ENCODE peak calls at places on chromosome 12, in nine cellular contexts. Z is ascending aorta, B is A673, E is HCT116, F is uterus, G is thyroid gland, J is right cardiac atrium, U is gastrocnemius medialis, W is heart left ventricle. C is an unnamed sample.
A peak's percentile ranks its signal among the peaks of the same experiment; 100 is the strongest.

GRCh38 chr12:21054334-21054733 is 76.7 kb upstream of the SLCO1B1 start:
- DNase-seq in Z (no peak), B (no peak), E (no peak), F (no peak), G (no peak), J (no peak), U (no peak), W (no peak), C (no peak)

GRCh38 chr12:27564612-27565213 is 40.7 kb downstream of the PPFIBP1 start:
- DNase-seq in Z (no peak), B (peak; percentile 45), E (no peak), F (no peak), G (no peak), J (no peak), U (no peak), W (no peak), C (no peak)

GRCh38 chr12:45727994-45728624 is 1.4 kb upstream of the ARID2 start:
- DNase-seq in Z (no peak), B (no peak), E (no peak), F (no peak), G (no peak), J (no peak), U (no peak), W (no peak), C (no peak)

GRCh38 chr12:111754671-111755070 is 12.1 kb upstream of the ALDH2 start:
- DNase-seq in Z (no peak), B (no peak), E (no peak), F (no peak), G (no peak), J (peak; percentile 49), U (peak; percentile 61), W (peak; percentile 83), C (no peak)

GRCh38 chr12:94841171-94841570 is 162.3 kb downstream of the NDUFA12 start:
- DNase-seq in Z (no peak), B (no peak), E (no peak), F (no peak), G (no peak), J (no peak), U (no peak), W (no peak), C (no peak)

GRCh38 chr12:89345830-89346740 is 6.2 kb downstream of the DUSP6 start:
- DNase-seq in Z (no peak), B (peak; percentile 99), E (peak; percentile 61), F (peak; percentile 47), G (peak; percentile 15), J (peak; percentile 40), U (peak; percentile 48), W (peak; percentile 70), C (peak; percentile 85)

GRCh38 chr12:53804429-53804828 is 52.6 kb upstream of the CISTR start:
- DNase-seq in Z (no peak), B (no peak), E (no peak), F (no peak), G (no peak), J (no peak), U (no peak), W (no peak), C (no peak)

GRCh38 chr12:85829391-85829790 is 6.8 kb downstream of the RASSF9 start:
- DNase-seq in Z (no peak), B (no peak), E (no peak), F (no peak), G (no peak), J (no peak), U (no peak), W (no peak), C (no peak)

GRCh38 chr12:127810026-127810425 is 456.9 kb upstream of the TMEM132C start:
- DNase-seq in Z (no peak), B (peak; percentile 87), E (no peak), F (no peak), G (no peak), J (no peak), U (no peak), W (no peak), C (no peak)

DNA sequence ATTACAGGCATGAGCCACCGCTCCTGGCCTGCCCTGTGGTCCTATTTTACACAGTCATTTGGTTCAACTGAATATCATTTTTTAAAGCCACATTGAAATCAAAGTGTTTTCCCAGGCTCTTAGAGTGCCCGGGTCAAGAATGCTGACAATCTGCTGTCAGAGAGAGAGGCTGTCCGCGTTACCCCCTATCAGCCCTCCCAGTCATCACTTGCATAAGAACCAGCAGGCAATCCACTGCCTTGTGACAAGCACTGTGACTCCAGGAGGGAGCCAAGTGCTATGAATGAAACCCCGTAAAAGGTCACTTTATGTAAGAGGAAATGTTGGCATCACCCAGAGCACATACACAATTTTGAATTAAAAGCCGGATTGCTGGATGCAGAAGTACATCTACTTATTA is 13.5 kb downstream of the PHLDA1 start:
- DNase-seq in Z (no peak), B (peak; percentile 28), E (no peak), F (no peak), G (peak; percentile 79), J (peak; percentile 30), U (no peak), W (peak; percentile 79), C (no peak)
- H3K4me1 ChIP-seq in Z (no peaks in the 10 kb centered on the region), B (peaks cover 15% of the 10 kb centered on the region), E (peaks cover 75% of the 10 kb centered on the region), F (no peaks in the 10 kb centered on the region), G (peaks cover 32% of the 10 kb centered on the region), J (no peaks in the 10 kb centered on the region), U (no peaks in the 10 kb centered on the region), W (no peaks in the 10 kb centered on the region), C (peaks cover 27% of the 10 kb centered on the region)

GRCh38 chr12:132178801-132179401 is 34.6 kb downstream of the NOC4L start:
- DNase-seq in Z (no peak), B (peak; percentile 62), E (no peak), F (no peak), G (no peak), J (peak; percentile 3), U (no peak), W (no peak), C (no peak)

GRCh38 chr12:132176920-132177551 is 32.8 kb downstream of the NOC4L start:
- DNase-seq in Z (no peak), B (peak; percentile 77), E (no peak), F (no peak), G (no peak), J (peak; percentile 4), U (no peak), W (no peak), C (no peak)

GRCh38 chr12:132176358-132176919 is 32.2 kb downstream of the NOC4L start:
- DNase-seq in Z (no peak), B (no peak), E (no peak), F (no peak), G (no peak), J (peak; percentile 0), U (no peak), W (no peak), C (no peak)

GRCh38 chr12:132179431-132180362 is 35.4 kb downstream of the NOC4L start:
- DNase-seq in Z (no peak), B (no peak), E (no peak), F (no peak), G (no peak), J (peak; percentile 8), U (no peak), W (no peak), C (no peak)

DNA sequence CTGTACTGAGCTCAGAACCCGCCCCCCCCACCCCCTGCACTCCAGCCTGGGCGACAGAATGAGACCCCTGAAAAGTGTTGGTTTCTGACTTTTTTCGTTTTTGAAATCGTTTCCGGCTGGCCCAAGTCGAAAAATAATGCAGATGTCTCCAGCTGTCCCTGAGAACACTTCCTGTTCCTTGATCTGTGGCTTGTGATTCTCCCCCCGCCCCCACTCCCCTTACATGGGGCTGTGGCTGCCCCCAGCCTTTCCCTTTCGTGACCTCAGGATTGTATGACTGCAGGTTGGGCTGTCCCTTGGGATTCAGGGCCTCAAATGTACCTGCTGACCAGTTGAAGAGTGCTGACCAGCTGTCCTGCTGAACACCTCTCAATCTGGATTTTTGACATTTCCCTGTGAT is 34.1 kb downstream of the NOC4L start:
- DNase-seq in Z (no peak), B (no peak), E (no peak), F (no peak), G (no peak), J (peak; percentile 0), U (no peak), W (no peak), C (peak; percentile 74)
- H3K4me3 ChIP-seq in Z (no peak overlapping the region), B (peak overlapping the region; percentile 29), E (no peak overlapping the region), F (no peak overlapping the region), G (no peak overlapping the region), J (no peak overlapping the region), U (no peak overlapping the region), W (no peak overlapping the region), C (no peak overlapping the region)

DNA sequence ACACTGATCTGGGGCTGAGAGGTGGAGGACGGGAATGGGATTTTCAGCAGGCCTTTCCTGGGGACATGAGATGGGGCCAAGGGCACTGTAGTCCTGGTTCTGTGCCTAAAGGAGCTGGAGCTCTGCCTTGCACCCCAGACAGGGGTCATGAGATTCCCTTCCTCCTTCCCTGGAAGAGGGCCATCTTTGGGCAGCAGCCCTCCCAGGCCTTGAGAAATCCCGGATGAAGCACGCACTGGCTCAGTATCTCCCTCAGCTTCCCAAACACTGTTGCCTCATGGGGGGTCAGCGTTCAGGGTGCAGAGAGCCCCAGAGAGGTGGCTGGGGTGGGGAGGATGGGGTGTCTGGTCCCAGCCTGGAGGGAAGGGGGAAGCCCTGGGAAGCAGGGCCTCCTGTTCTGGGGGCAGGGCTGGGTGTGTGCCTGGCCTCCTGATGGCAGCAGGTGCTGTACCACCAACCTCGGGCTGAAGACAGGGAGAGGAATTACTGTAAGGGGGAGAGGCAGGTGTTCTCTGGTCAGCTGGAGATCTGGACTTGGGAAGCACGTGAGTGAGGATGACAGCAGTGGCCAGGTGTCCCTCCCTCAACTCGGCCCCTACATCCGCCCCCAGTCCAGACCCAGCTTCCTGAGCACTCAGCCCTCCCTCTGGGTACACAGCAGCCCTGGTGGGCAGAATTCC is 8.4 kb upstream of the NR4A1 start:
- DNase-seq in Z (no peak), B (no peak), E (no peak), F (no peak), G (no peak), J (peak; percentile 53), U (peak; percentile 88), W (no peak), C (no peak)
- H3K4me1 ChIP-seq in Z (peaks cover 6% of the 10 kb centered on the region), B (peaks cover 3% of the 10 kb centered on the region), E (peaks cover 21% of the 10 kb centered on the region), F (peaks cover 26% of the 10 kb centered on the region), G (peaks cover 42% of the 10 kb centered on the region), J (peaks cover 44% of the 10 kb centered on the region), U (peaks cover 57% of the 10 kb centered on the region), W (peaks cover 22% of the 10 kb centered on the region), C (peaks cover 6% of the 10 kb centered on the region)

GRCh38 chr12:7502612-7503011 is 965 bp downstream of the CD163 start:
- DNase-seq in Z (no peak), B (no peak), E (no peak), F (no peak), G (no peak), J (no peak), U (no peak), W (no peak), C (no peak)

GRCh38 chr12:7498832-7499231 is 4.7 kb downstream of the CD163 start:
- DNase-seq in Z (no peak), B (peak; percentile 93), E (no peak), F (no peak), G (no peak), J (no peak), U (no peak), W (no peak), C (no peak)

GRCh38 chr12:7503686-7504085 is at the start of gene CD163:
- DNase-seq in Z (no peak), B (no peak), E (no peak), F (no peak), G (no peak), J (no peak), U (no peak), W (no peak), C (no peak)

GRCh38 chr12:7497661-7498060 is 5.9 kb downstream of the CD163 start:
- DNase-seq in Z (no peak), B (no peak), E (no peak), F (no peak), G (no peak), J (no peak), U (no peak), W (no peak), C (no peak)

GRCh38 chr12:7501031-7501585 is 2.5 kb downstream of the CD163 start:
- DNase-seq in Z (no peak), B (no peak), E (no peak), F (no peak), G (no peak), J (no peak), U (no peak), W (no peak), C (no peak)
- H3K4me3 ChIP-seq in Z (peak overlapping the region; percentile 46), B (no peak overlapping the region), E (no peak overlapping the region), F (no peak overlapping the region), G (no peak overlapping the region), J (peak overlapping the region; percentile 13), U (no peak overlapping the region), W (peak overlapping the region; percentile 20), C (no peak overlapping the region)

C was measured in DND-41.